ENCODE peak calls at places on chromosomes 12 and 14, in four cellular contexts. S is hepatocyte, M is PC-9, L is OCI-LY7. J is an unnamed sample.

GRCh38 chr12:58387199-58387598 is 445.8 kb downstream of the ATP23 start:
- DNase-seq in S (no peak), L (no peak), M (peak; percentile 43), J (no peak)

GRCh38 chr14:59852350-59852749 is 18.2 kb downstream of the RTN1 start:
- DNase-seq in M (no peak), S (no peak), L (no peak), J (no peak)

GRCh38 chr12:100234591-100235304 is 32.1 kb downstream of the DEPDC4 start:
- DNase-seq in L (peak; percentile 53), M (peak; percentile 63), S (peak; percentile 58), J (peak; percentile 38)

GRCh38 chr14:99853206-99853605 is 60.0 kb downstream of the EML1 start:
- DNase-seq in S (no peak), L (no peak), M (no peak), J (peak; percentile 50)

GRCh38 chr12:102824218-102824835 is 92.7 kb downstream of the PAH start:
- DNase-seq in L (no peak), S (peak; percentile 83), M (no peak), J (peak; percentile 5)

GRCh38 chr12:117100851-117101673 is 1.8 kb upstream of the TESC start:
- DNase-seq in S (no peak), L (peak; percentile 9), M (no peak), J (no peak)

GRCh38 chr12:92493816-92494215 is 209.0 kb upstream of the PLEKHG7 start:
- DNase-seq in S (no peak), M (no peak), L (no peak), J (no peak)

GRCh38 chr12:71954861-71955260 is 16.2 kb downstream of the TPH2 start:
- DNase-seq in M (no peak), L (no peak), S (no peak), J (no peak)

GRCh38 chr12:34595749-34596733 is 573.7 kb downstream of the ALG10 start:
- DNase-seq in S (peak; percentile 2), M (no peak), L (no peak), J (no peak)

GRCh38 chr14:35944847-35945246 is 118.7 kb downstream of the BRMS1L start:
- DNase-seq in S (peak; percentile 20), M (peak; percentile 40), L (peak; percentile 49), J (peak; percentile 17)

GRCh38 chr12:79737875-79738718 is 47.3 kb upstream of the PAWR start:
- DNase-seq in M (peak; percentile 63), L (peak; percentile 71), S (peak; percentile 73), J (peak; percentile 28)

GRCh38 chr14:77186911-77187648 is 5.5 kb downstream of the TMEM63C start:
- DNase-seq in S (peak; percentile 60), L (no peak), M (peak; percentile 72), J (no peak)

GRCh38 chr12:116529048-116529447 is 30.1 kb upstream of the MAP1LC3B2 start:
- DNase-seq in L (no peak), S (peak; percentile 18), M (peak; percentile 90), J (no peak)

GRCh38 chr14:23483216-23483854 is 13.8 kb downstream of the NGDN start:
- DNase-seq in S (peak; percentile 30), M (no peak), L (peak; percentile 48), J (peak; percentile 81)

GRCh38 chr12:127191124-127191523 is 1075.8 kb upstream of the TMEM132C start:
- DNase-seq in M (peak; percentile 44), L (no peak), S (no peak), J (no peak)

GRCh38 chr14:68784298-68784910 is 8.5 kb downstream of the ZFP36L1 start:
- DNase-seq in L (no peak), S (peak; percentile 92), M (no peak), J (no peak)

GRCh38 chr12:75452675-75453330 is 27.8 kb upstream of the GLIPR1 start:
- DNase-seq in S (no peak), M (no peak), L (no peak), J (no peak)

GRCh38 chr14:98458702-98459101 is 813.3 kb downstream of the BCL11B start:
- DNase-seq in M (no peak), L (no peak), S (no peak), J (no peak)
- H3K9me2 ChIP-seq in M (no peaks in the 10 kb centered on the region), L (no peaks in the 10 kb centered on the region), S (no peaks in the 10 kb centered on the region), J (no peaks in the 10 kb centered on the region)

DNA sequence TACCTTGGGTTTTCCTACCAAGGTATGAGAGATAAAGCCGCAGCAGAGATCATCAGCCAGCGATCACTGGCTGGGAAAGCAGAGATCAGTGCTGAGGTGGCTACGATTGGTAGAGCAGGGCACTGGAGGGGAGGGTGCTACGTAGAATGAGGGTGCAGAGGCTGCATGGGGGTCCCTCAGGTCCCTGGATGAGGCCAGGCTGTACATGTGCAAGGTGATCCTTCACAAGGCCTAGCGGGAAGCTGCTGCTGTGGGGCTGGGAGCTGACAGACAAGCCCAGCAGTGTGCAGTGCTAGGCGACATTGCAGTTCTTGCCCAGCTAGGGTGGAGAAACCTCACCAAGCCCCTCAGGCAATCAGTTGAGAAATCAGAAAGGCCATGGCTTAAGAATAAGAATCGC is 37.1 kb upstream of the GPR132 start:
- DNase-seq in S (no peak), L (no peak), M (no peak), J (no peak)
- H2AFZ ChIP-seq in S (no peak overlapping the region), L (no peak overlapping the region), M (no peak overlapping the region), J (no peak overlapping the region)

DNA sequence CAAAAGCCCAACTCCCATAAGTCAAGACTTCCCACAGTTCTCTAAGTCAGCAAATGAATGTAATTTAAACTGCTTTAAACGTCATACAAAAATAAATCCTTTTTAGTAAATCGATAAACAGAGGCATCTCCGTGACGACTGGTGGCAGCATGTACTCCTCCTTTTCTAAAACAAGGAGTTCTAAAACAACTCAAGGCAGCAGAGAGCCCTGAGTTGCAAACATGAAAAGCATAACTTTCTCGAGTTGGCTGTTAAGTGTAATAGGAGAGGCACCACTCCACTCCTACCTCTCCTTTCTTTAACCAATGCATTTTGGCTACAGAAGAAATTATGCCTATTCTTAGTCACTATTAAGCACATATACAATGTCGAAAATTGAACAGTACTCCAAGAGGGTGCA is 22.0 kb downstream of the LTBR start:
- DNase-seq in S (no peak), L (no peak), M (no peak), J (no peak)
- H3K9me2 ChIP-seq in S (no peaks in the 10 kb centered on the region), L (no peaks in the 10 kb centered on the region), M (no peaks in the 10 kb centered on the region), J (no peaks in the 10 kb centered on the region)

GRCh38 chr14:61120576-61120975 is 139.5 kb downstream of the SLC38A6 start:
- DNase-seq in L (no peak), S (no peak), M (no peak), J (no peak)
- H2AFZ ChIP-seq in L (no peak overlapping the region), S (no peak overlapping the region), M (no peak overlapping the region), J (no peak overlapping the region)

GRCh38 chr12:15738438-15739015 is 50.7 kb downstream of the EPS8 start:
- DNase-seq in S (no peak), L (no peak), M (no peak), J (no peak)
- H3K9me2 ChIP-seq in S (no peaks in the 10 kb centered on the region), L (no peaks in the 10 kb centered on the region), M (no peaks in the 10 kb centered on the region), J (no peaks in the 10 kb centered on the region)

GRCh38 chr12:57237952-57238853 is 8.7 kb downstream of the SHMT2 start:
- DNase-seq in S (no peak), L (peak; percentile 76), M (no peak), J (peak; percentile 73)
- H2AFZ ChIP-seq in S (peak overlapping the region; percentile 47), L (peak overlapping the region; percentile 43), M (no peak overlapping the region), J (peak overlapping the region; percentile 62)

GRCh38 chr12:32431025-32431424 is 31.7 kb downstream of the FGD4 start:
- DNase-seq in L (no peak), S (no peak), M (no peak), J (no peak)

GRCh38 chr12:32440120-32440865 is 40.9 kb downstream of the FGD4 start:
- DNase-seq in M (peak; percentile 46), L (no peak), S (no peak), J (no peak)

GRCh38 chr12:32437095-32437515 is 37.7 kb downstream of the FGD4 start:
- DNase-seq in M (peak; percentile 97), L (no peak), S (peak; percentile 53), J (no peak)

DNA sequence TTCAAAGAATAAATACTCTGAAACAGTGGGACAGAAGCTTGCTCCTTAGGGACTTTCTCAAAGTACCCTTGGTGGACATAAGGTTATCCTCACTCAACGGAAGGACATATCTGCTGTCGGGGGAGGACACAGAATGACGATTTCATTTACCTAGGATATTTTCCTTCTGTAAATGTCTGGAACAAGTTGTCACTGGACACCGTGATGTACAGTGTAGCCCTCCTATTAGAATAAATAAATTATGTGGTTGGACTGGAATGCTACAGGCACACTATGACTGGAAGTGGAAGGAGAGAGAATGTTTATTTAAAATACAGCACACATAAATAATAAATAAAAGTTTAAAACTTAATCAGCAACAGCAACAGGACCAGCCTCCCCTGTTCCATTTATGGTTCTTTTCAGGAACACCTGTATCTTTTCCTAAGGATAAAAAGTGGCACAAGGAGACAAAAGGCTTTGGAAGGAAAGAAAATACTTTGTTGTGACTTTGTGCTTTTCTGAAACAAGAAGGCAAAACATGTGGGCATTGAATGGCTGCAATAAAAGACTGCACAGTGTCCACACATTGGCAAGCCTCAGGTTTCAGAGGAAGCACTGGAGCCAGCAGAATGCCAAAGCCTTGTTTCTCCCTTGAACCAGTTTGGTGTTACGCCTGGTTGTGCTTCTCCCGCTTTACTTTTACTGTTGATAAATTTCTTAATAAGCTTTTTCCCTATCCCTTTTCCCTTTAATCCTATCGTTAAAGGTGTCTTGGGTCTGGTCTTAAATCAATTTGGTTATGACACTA is 36.8 kb downstream of the FGD4 start:
- DNase-seq in S (no peak), L (no peak), M (no peak), J (no peak)
- H3K9me2 ChIP-seq in S (no peaks in the 10 kb centered on the region), L (no peaks in the 10 kb centered on the region), M (no peaks in the 10 kb centered on the region), J (no peaks in the 10 kb centered on the region)

J was measured in SK-N-SH.